ENCODE peak calls at places on chromosomes 12 and 14, in ten cellular contexts. K, C, N, G, W, Q, Y, V, P and O are unnamed samples.
A peak's percentile ranks its signal among the peaks of the same experiment; 100 is the strongest.

GRCh38 chr12:54352022-54352531 is 12.2 kb downstream of the GPR84 start:
- DNase-seq in K (no peak), C (no peak), N (no peak), G (no peak), W (peak; percentile 86), Q (peak; percentile 86), Y (peak; percentile 43), V (peak; percentile 88), P (no peak), O (peak; percentile 48)

GRCh38 chr14:91273885-91274273 is 29.4 kb upstream of the GPR68 start:
- DNase-seq in K (no peak), C (no peak), N (no peak), G (no peak), W (no peak), Q (no peak), Y (no peak), V (no peak), P (no peak), O (no peak)

GRCh38 chr12:51128905-51129304 is 44.0 kb downstream of the TFCP2 start:
- DNase-seq in K (no peak), C (no peak), N (no peak), G (no peak), W (no peak), Q (peak; percentile 44), Y (no peak), V (no peak), P (no peak), O (peak; percentile 6)

GRCh38 chr12:69732088-69732487 is 6.6 kb upstream of the RAB3IP start:
- DNase-seq in K (no peak), C (no peak), N (no peak), G (no peak), W (peak; percentile 75), Q (peak; percentile 6), Y (no peak), V (no peak), P (no peak), O (peak; percentile 22)

GRCh38 chr12:57522887-57523705 is 472 bp downstream of the MBD6 start:
- DNase-seq in K (no peak), C (peak; percentile 87), N (peak; percentile 87), G (peak; percentile 71), W (peak; percentile 54), Q (peak; percentile 65), Y (peak; percentile 67), V (peak; percentile 66), P (no peak), O (peak; percentile 68)

GRCh38 chr12:6118891-6119568 is 5.4 kb downstream of the VWF start:
- DNase-seq in K (no peak), C (no peak), N (no peak), G (peak; percentile 37), W (peak; percentile 15), Q (no peak), Y (no peak), V (no peak), P (no peak), O (no peak)

GRCh38 chr12:40063424-40063823 is 42.5 kb downstream of the SLC2A13 start:
- DNase-seq in K (no peak), C (no peak), N (no peak), G (no peak), W (peak; percentile 36), Q (no peak), Y (no peak), V (no peak), P (no peak), O (peak; percentile 14)

GRCh38 chr14:77641534-77642341 is 25.3 kb upstream of the SPTLC2 start:
- DNase-seq in K (no peak), C (peak; percentile 51), N (peak; percentile 94), G (peak; percentile 71), W (no peak), Q (peak; percentile 84), Y (peak; percentile 91), V (peak; percentile 74), P (no peak), O (peak; percentile 81)

GRCh38 chr12:52920937-52921336 is 16.1 kb upstream of the KRT8 start:
- DNase-seq in K (no peak), C (no peak), N (no peak), G (no peak), W (no peak), Q (no peak), Y (no peak), V (no peak), P (no peak), O (no peak)

GRCh38 chr12:16560273-16560672 is 45.7 kb downstream of the LMO3 start:
- DNase-seq in K (no peak), C (no peak), N (no peak), G (no peak), W (no peak), Q (no peak), Y (no peak), V (no peak), P (no peak), O (no peak)

GRCh38 chr12:51865757-51866270 is 17.3 kb upstream of the FIGNL2 start:
- DNase-seq in K (no peak), C (no peak), N (no peak), G (no peak), W (no peak), Q (no peak), Y (no peak), V (no peak), P (no peak), O (no peak)

GRCh38 chr14:57737598-57737997 is 128.3 kb downstream of the SLC35F4 start:
- DNase-seq in K (no peak), C (no peak), N (no peak), G (no peak), W (no peak), Q (no peak), Y (no peak), V (no peak), P (no peak), O (no peak)